ENCODE peak calls at places on chromosome 13, in seven cellular contexts. I is AG04449; H is neural crest cell; L is GM12892; J is psoas muscle; K is uterus; S is stimulated activated CD8-positive, alpha-beta memory T cell treated with anti-CD3 and anti-CD28 coated beads, Interleukin-12 subunit alpha, Interleukin-12 subunit beta, amount 100 ng/mL, for 4 hours. W is an unnamed sample.

GRCh38 chr13:93002071-93002470 is 224.5 kb upstream of the GPC6 start:
- DNase-seq in I (no peak), H (no peak), L (no peak), J (no peak), K (no peak), S (no peak), W (no peak)

GRCh38 chr13:40059540-40060232 is 404.2 kb downstream of the COG6 start:
- DNase-seq in I (no peak), H (no peak), L (no peak), J (no peak), K (no peak), S (no peak), W (peak)

GRCh38 chr13:25920277-25920676 is 131.5 kb downstream of the SHISA2 start:
- DNase-seq in I (no peak), H (no peak), L (no peak), J (no peak), K (no peak), S (no peak), W (no peak)

GRCh38 chr13:25890671-25891212 is 161.1 kb downstream of the SHISA2 start:
- DNase-seq in I (no peak), H (no peak), L (no peak), J (no peak), K (no peak), S (no peak), W (no peak)

GRCh38 chr13:32429406-32429909 is 1.5 kb upstream of the N4BP2L1 start:
- DNase-seq in I (no peak), H (no peak), L (no peak), J (no peak), K (no peak), S (no peak), W (no peak)

GRCh38 chr13:98143157-98143553 is 261 bp downstream of the FARP1 start:
- DNase-seq in I (no peak), H (peak), L (no peak), J (no peak), K (peak), S (no peak), W (peak)

GRCh38 chr13:42876270-42876714 is 94.9 kb downstream of the FAM216B start:
- DNase-seq in I (no peak), H (no peak), L (peak), J (no peak), K (no peak), S (no peak), W (no peak)

GRCh38 chr13:105709181-105709580 is 826.3 kb downstream of the EFNB2 start:
- DNase-seq in I (no peak), H (no peak), L (no peak), J (no peak), K (no peak), S (no peak), W (no peak)

GRCh38 chr13:31540316-31540715 is 199.0 kb upstream of the RXFP2 start:
- DNase-seq in I (no peak), H (no peak), L (no peak), J (no peak), K (no peak), S (no peak), W (no peak)

GRCh38 chr13:27170221-27170520 is 1.4 kb downstream of the USP12 start:
- DNase-seq in I (no peak), H (no peak), L (no peak), J (no peak), K (no peak), S (no peak), W (no peak)

GRCh38 chr13:99418663-99419140 is 82.6 kb upstream of the TM9SF2 start:
- DNase-seq in I (no peak), H (no peak), L (no peak), J (no peak), K (no peak), S (no peak), W (no peak)

GRCh38 chr13:98653471-98653985 is 76.6 kb upstream of the STK24 start:
- DNase-seq in I (peak), H (peak), L (peak), J (peak), K (peak), S (peak), W (peak)

GRCh38 chr13:36975172-36975571 is 24.0 kb downstream of the ALG5 start:
- DNase-seq in I (no peak), H (no peak), L (no peak), J (no peak), K (no peak), S (no peak), W (no peak)

GRCh38 chr13:26412961-26413716 is 144.3 kb upstream of the WASF3 start:
- DNase-seq in I (no peak), H (no peak), L (no peak), J (no peak), K (no peak), S (no peak), W (no peak)

GRCh38 chr13:114078501-114079451 is 53.6 kb downstream of the RASA3 start:
- DNase-seq in I (no peak), H (no peak), L (no peak), J (peak), K (peak), S (no peak), W (no peak)

GRCh38 chr13:109704771-109705628 is 81.4 kb downstream of the IRS2 start:
- DNase-seq in I (no peak), H (no peak), L (no peak), J (peak), K (no peak), S (no peak), W (no peak)

GRCh38 chr13:43730642-43731041 is 56.1 kb downstream of the ENOX1 start:
- DNase-seq in I (peak), H (no peak), L (no peak), J (no peak), K (peak), S (no peak), W (no peak)

GRCh38 chr13:34000955-34001354 is 183.0 kb downstream of the RFC3 start:
- DNase-seq in I (no peak), H (no peak), L (no peak), J (no peak), K (no peak), S (no peak), W (no peak)

GRCh38 chr13:99442273-99442895 is 58.9 kb upstream of the TM9SF2 start:
- DNase-seq in I (no peak), H (peak), L (no peak), J (no peak), K (no peak), S (no peak), W (peak)

GRCh38 chr13:110006304-110006703 is 219.9 kb upstream of the IRS2 start:
- DNase-seq in I (no peak), H (no peak), L (no peak), J (peak), K (peak), S (no peak), W (no peak)

GRCh38 chr13:29589967-29590366 is 5.5 kb downstream of the SLC7A1 start:
- DNase-seq in I (no peak), H (no peak), L (no peak), J (no peak), K (no peak), S (no peak), W (no peak)

GRCh38 chr13:101309014-101309619 is 107.2 kb downstream of the NALCN start:
- DNase-seq in I (peak), H (no peak), L (no peak), J (no peak), K (no peak), S (no peak), W (no peak)

GRCh38 chr13:91085127-91085526 is 262.4 kb upstream of the MIR17HG start:
- DNase-seq in I (no peak), H (no peak), L (no peak), J (no peak), K (no peak), S (no peak), W (no peak)

GRCh38 chr13:39263033-39263432 is 224.8 kb downstream of the NHLRC3 start:
- DNase-seq in I (no peak), H (peak), L (peak), J (peak), K (peak), S (no peak), W (no peak)

GRCh38 chr13:113643593-113643992 is 14.4 kb downstream of the ATP4B start:
- DNase-seq in I (no peak), H (no peak), L (no peak), J (no peak), K (no peak), S (no peak), W (no peak)

GRCh38 chr13:76723551-76724232 is 162.5 kb downstream of the KCTD12 start:
- DNase-seq in I (peak), H (no peak), L (no peak), J (peak), K (no peak), S (no peak), W (no peak)

W was measured in pancreas.